ENCODE peak calls at places on chromosome 16, in six cellular contexts. U is fibroblast of the aortic adventitia, Z is SK-N-SH, X is dermis blood vessel endothelial cell, B is NCI-H1105 treated with DMSO at 0.1 percent for 48 hours, P is amniotic stem cell. N is an unnamed sample.

GRCh38 chr16:87447323-87447722 is 45.5 kb downstream of the ZCCHC14 start:
- DNase-seq in P (peak; percentile 54), X (no peak), U (peak; percentile 85), B (no peak), Z (no peak), N (no peak)

GRCh38 chr16:8026450-8026849 is 563.9 kb downstream of the TMEM114 start:
- DNase-seq in B (no peak), X (no peak), U (no peak), P (no peak), Z (no peak), N (no peak)

GRCh38 chr16:51813609-51814008 is 662.5 kb upstream of the SALL1 start:
- DNase-seq in P (no peak), U (no peak), Z (no peak), X (no peak), B (no peak), N (no peak)

GRCh38 chr16:21222495-21223337 is 10.8 kb upstream of the ANKS4B start:
- DNase-seq in U (no peak), Z (no peak), P (no peak), B (no peak), X (no peak), N (no peak)

GRCh38 chr16:11470676-11471415 is 115.9 kb downstream of the LITAF start:
- DNase-seq in U (peak; percentile 12), B (no peak), X (no peak), P (no peak), Z (peak; percentile 14), N (no peak)

GRCh38 chr16:27529962-27530361 is 19.8 kb downstream of the GTF3C1 start:
- DNase-seq in U (no peak), X (no peak), Z (no peak), P (no peak), B (no peak), N (no peak)

GRCh38 chr16:57863434-57864160 is 61.3 kb upstream of the KIFC3 start:
- DNase-seq in P (peak; percentile 65), Z (peak; percentile 56), U (peak; percentile 86), X (peak; percentile 83), B (peak; percentile 7), N (peak; percentile 40)

GRCh38 chr16:11092788-11093577 is 148.6 kb downstream of the CLEC16A start:
- DNase-seq in B (no peak), X (no peak), P (no peak), U (no peak), Z (no peak), N (no peak)

GRCh38 chr16:14401839-14402115 is 228.3 kb downstream of the PARN start:
- DNase-seq in P (no peak), B (no peak), U (peak; percentile 65), X (peak; percentile 61), Z (no peak), N (no peak)

GRCh38 chr16:78303946-78304345 is 204.5 kb downstream of the WWOX start:
- DNase-seq in U (no peak), X (no peak), P (no peak), B (no peak), Z (no peak), N (no peak)

GRCh38 chr16:58377932-58378331 is 14.3 kb upstream of the GINS3 start:
- DNase-seq in X (peak; percentile 73), P (no peak), U (peak; percentile 54), Z (no peak), B (peak; percentile 3), N (no peak)

GRCh38 chr16:29852654-29853053 is 10.4 kb downstream of the CDIPT start:
- DNase-seq in Z (no peak), P (no peak), X (peak; percentile 95), B (no peak), U (peak; percentile 43), N (no peak)